ENCODE peak calls at places on chromosomes 4 and X, in four cellular contexts. C, P, L and W are unnamed samples.

GRCh38 chrX:137227164-137227563 is 193.4 kb upstream of the GPR101 start:
- DNase-seq in C (no peak), P (no peak), L (no peak), W (peak; percentile 30)

GRCh38 chr4:8687083-8687482 is 94.5 kb downstream of the CPZ start:
- DNase-seq in C (no peak), P (no peak), L (no peak), W (no peak)

GRCh38 chrX:45191820-45192409 is 8.8 kb downstream of the DIPK2B start:
- DNase-seq in C (no peak), P (peak; percentile 57), L (no peak), W (peak; percentile 55)

GRCh38 chr4:6696611-6697010 is 2.9 kb downstream of the S100P start:
- DNase-seq in C (no peak), P (no peak), L (no peak), W (no peak)

GRCh38 chr4:179678093-179678804 is 2236.0 kb upstream of the AGA start:
- DNase-seq in C (no peak), P (no peak), L (no peak), W (no peak)

GRCh38 chr4:17721496-17722360 is 59.7 kb downstream of the FAM184B start:
- DNase-seq in C (peak; percentile 67), P (no peak), L (no peak), W (no peak)

GRCh38 chr4:149910177-149910576 is 94.5 kb upstream of the IQCM start:
- DNase-seq in C (no peak), P (no peak), L (no peak), W (no peak)

GRCh38 chr4:163484906-163485305 is 9.6 kb upstream of the TMA16 start:
- DNase-seq in C (no peak), P (peak; percentile 14), L (no peak), W (peak; percentile 35)

GRCh38 chr4:82787342-82787741 is 11.3 kb downstream of the SCD5 start:
- DNase-seq in C (no peak), P (no peak), L (no peak), W (no peak)

GRCh38 chr4:103008875-103009729 is 10.4 kb downstream of the SLC9B1 start:
- DNase-seq in C (no peak), P (peak; percentile 76), L (peak; percentile 38), W (no peak)

GRCh38 chr4:742742-743311 is 37.2 kb downstream of the PCGF3 start:
- DNase-seq in C (no peak), P (no peak), L (peak; percentile 8), W (no peak)

GRCh38 chrX:56978172-56978571 is 17.2 kb downstream of the SPIN3 start:
- DNase-seq in C (no peak), P (peak; percentile 13), L (peak; percentile 12), W (no peak)

GRCh38 chr4:68337522-68337921 is 12.4 kb downstream of the YTHDC1 start:
- DNase-seq in C (no peak), P (peak; percentile 19), L (no peak), W (no peak)

GRCh38 chr4:76308548-76308947 is 2.0 kb downstream of the STBD1 start:
- DNase-seq in C (no peak), P (no peak), L (no peak), W (no peak)

GRCh38 chr4:22850055-22850454 is 157.3 kb downstream of the GBA3 start:
- DNase-seq in C (no peak), P (no peak), L (no peak), W (no peak)

GRCh38 chr4:122700178-122700725 is 32.3 kb upstream of the BBS12 start:
- DNase-seq in C (no peak), P (no peak), L (no peak), W (no peak)

GRCh38 chrX:24993887-24994286 is 21.9 kb downstream of the ARX start:
- DNase-seq in C (no peak), P (no peak), L (no peak), W (no peak)

GRCh38 chrX:70527053-70527452 is 82.4 kb downstream of the DLG3 start:
- DNase-seq in C (no peak), P (no peak), L (no peak), W (no peak)

GRCh38 chr4:86965019-86965976 is 30.5 kb downstream of the AFF1 start:
- DNase-seq in C (no peak), P (no peak), L (no peak), W (no peak)

GRCh38 chr4:56755901-56756300 is 65.6 kb downstream of the SPINK2 start:
- DNase-seq in C (no peak), P (no peak), L (no peak), W (no peak)

GRCh38 chr4:18034099-18034498 is 12.5 kb upstream of the LCORL start:
- DNase-seq in C (no peak), P (no peak), L (no peak), W (no peak)

GRCh38 chrX:129984196-129984962 is 1.9 kb downstream of the BCORL1 start:
- DNase-seq in C (no peak), P (no peak), L (no peak), W (peak; percentile 6)

GRCh38 chr4:17232575-17233253 is 279.2 kb downstream of the QDPR start:
- DNase-seq in C (peak; percentile 52), P (no peak), L (no peak), W (no peak)

GRCh38 chrX:150352581-150352980 is 10.5 kb upstream of the MAMLD1 start:
- DNase-seq in C (no peak), P (no peak), L (no peak), W (no peak)

GRCh38 chr4:70743728-70744127 is 22.0 kb downstream of the RUFY3 start:
- DNase-seq in C (no peak), P (no peak), L (no peak), W (no peak)